ENCODE peak calls at places on chromosomes 12 and 14, in seven cellular contexts. F is tibial artery, N is tibial nerve, R is esophagus squamous epithelium, V is testis, I is pancreas, T is H9. Q is an unnamed sample.

GRCh38 chr14:105143451-105144230 is 24.9 kb downstream of the JAG2 start:
- DNase-seq in F (peak; percentile 43), N (no peak), R (no peak), V (no peak), I (no peak), T (peak; percentile 24), Q (no peak)

GRCh38 chr14:79583738-79584405 is 627.4 kb downstream of the DIO2 start:
- DNase-seq in F (no peak), N (no peak), R (no peak), V (no peak), I (no peak), T (no peak), Q (no peak)

GRCh38 chr12:119168721-119169120 is 10.0 kb upstream of the HSPB8 start:
- DNase-seq in F (no peak), N (no peak), R (no peak), V (no peak), I (no peak), T (no peak), Q (no peak)

GRCh38 chr12:78121969-78122610 is 291.4 kb downstream of the NAV3 start:
- DNase-seq in F (no peak), N (no peak), R (no peak), V (no peak), I (no peak), T (no peak), Q (no peak)

GRCh38 chr14:101770183-101770582 is 8.7 kb downstream of the PPP2R5C start:
- DNase-seq in F (no peak), N (no peak), R (no peak), V (no peak), I (no peak), T (no peak), Q (no peak)

GRCh38 chr12:117152793-117153775 is 37.2 kb downstream of the FBXO21 start:
- DNase-seq in F (no peak), N (no peak), R (no peak), V (no peak), I (no peak), T (no peak), Q (no peak)

GRCh38 chr14:31205681-31206535 is 1.7 kb downstream of the HECTD1 start:
- DNase-seq in F (no peak), N (no peak), R (no peak), V (no peak), I (no peak), T (no peak), Q (no peak)

GRCh38 chr14:93112891-93113677 is 2.6 kb downstream of the ITPK1 start:
- DNase-seq in F (peak; percentile 89), N (peak; percentile 89), R (peak; percentile 12), V (peak; percentile 96), I (peak; percentile 65), T (peak; percentile 77), Q (peak; percentile 77)

GRCh38 chr12:123780956-123781355 is 18.9 kb downstream of the DNAH10 start:
- DNase-seq in F (no peak), N (no peak), R (no peak), V (no peak), I (no peak), T (no peak), Q (no peak)

GRCh38 chr12:128930591-128930990 is 77.3 kb downstream of the GLT1D1 start:
- DNase-seq in F (no peak), N (no peak), R (no peak), V (no peak), I (no peak), T (no peak), Q (no peak)

GRCh38 chr12:67889935-67890334 is 99.3 kb upstream of the IFNG-AS1 start:
- DNase-seq in F (no peak), N (no peak), R (no peak), V (no peak), I (no peak), T (no peak), Q (no peak)

GRCh38 chr14:96176275-96176674 is 28.4 kb upstream of the BDKRB2 start:
- DNase-seq in F (no peak), N (no peak), R (no peak), V (no peak), I (no peak), T (no peak), Q (no peak)

GRCh38 chr12:9751204-9752144 is 9.2 kb downstream of the CD69 start:
- DNase-seq in F (no peak), N (no peak), R (no peak), V (no peak), I (no peak), T (no peak), Q (no peak)

GRCh38 chr12:123995023-123995422 is 22.0 kb downstream of the ZNF664 start:
- DNase-seq in F (no peak), N (no peak), R (no peak), V (no peak), I (no peak), T (no peak), Q (no peak)

GRCh38 chr12:123398177-123398916 is 14.4 kb downstream of the KMT5A start:
- DNase-seq in F (peak; percentile 96), N (peak; percentile 32), R (no peak), V (peak; percentile 71), I (peak; percentile 30), T (no peak), Q (peak; percentile 66)

DNA sequence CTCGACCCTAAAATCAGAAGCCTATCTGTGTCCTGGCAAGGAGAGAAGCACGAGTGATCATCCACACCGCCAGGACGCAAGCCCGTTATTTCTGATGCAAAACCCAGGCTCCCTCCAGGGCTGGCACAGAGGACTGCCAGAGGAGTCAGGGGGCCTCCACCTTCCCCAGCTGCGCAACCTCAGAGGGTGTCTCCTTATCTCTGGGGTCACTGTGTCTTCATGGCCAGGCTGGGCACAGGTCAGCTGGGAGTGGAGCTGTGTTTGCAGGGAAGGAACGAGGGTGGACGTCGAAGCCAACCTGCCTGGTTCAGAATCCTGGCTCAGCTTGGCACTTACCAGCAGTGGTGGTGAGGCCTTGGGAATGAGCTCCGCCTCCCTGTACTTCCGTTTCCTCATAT is 12.0 kb upstream of the SERPINA3 start:
- DNase-seq in F (no peak), N (no peak), R (no peak), V (no peak), I (no peak), T (no peak), Q (no peak)
- H3K27ac ChIP-seq in F (peak overlapping the region; percentile 70), N (peak overlapping the region; percentile 91), R (peak overlapping the region; percentile 75), V (peak overlapping the region; percentile 78), I (peak overlapping the region; percentile 89), T (no peak overlapping the region), Q (peak overlapping the region; percentile 83)

GRCh38 chr14:64191756-64192155 is 102.4 kb downstream of the ESR2 start:
- DNase-seq in F (no peak), N (no peak), R (no peak), V (no peak), I (no peak), T (no peak), Q (no peak)
- H3K27ac ChIP-seq in F (no peak overlapping the region), N (no peak overlapping the region), R (peak overlapping the region; percentile 8), V (no peak overlapping the region), I (no peak overlapping the region), T (no peak overlapping the region), Q (no peak overlapping the region)

GRCh38 chr14:99544971-99545370 is 59.0 kb downstream of the CCDC85C start:
- DNase-seq in F (no peak), N (no peak), R (no peak), V (peak; percentile 81), I (no peak), T (no peak), Q (no peak)
- H3K27ac ChIP-seq in F (no peak overlapping the region), N (no peak overlapping the region), R (no peak overlapping the region), V (peak overlapping the region; percentile 18), I (no peak overlapping the region), T (no peak overlapping the region), Q (no peak overlapping the region)

GRCh38 chr12:110565919-110566871 is 16.9 kb downstream of the PPTC7 start:
- DNase-seq in F (no peak), N (no peak), R (no peak), V (peak; percentile 24), I (no peak), T (no peak), Q (no peak)
- H3K27ac ChIP-seq in F (peak overlapping the region; percentile 16), N (peak overlapping the region; percentile 37), R (peak overlapping the region; percentile 23), V (no peak overlapping the region), I (no peak overlapping the region), T (no peak overlapping the region), Q (peak overlapping the region; percentile 10)

GRCh38 chr14:69005432-69006148 is 26.5 kb upstream of the ACTN1 start:
- DNase-seq in F (peak; percentile 91), N (peak; percentile 16), R (no peak), V (no peak), I (no peak), T (peak; percentile 49), Q (no peak)
- H3K27ac ChIP-seq in F (peak overlapping the region; percentile 72), N (peak overlapping the region; percentile 30), R (peak overlapping the region; percentile 31), V (no peak overlapping the region), I (no peak overlapping the region), T (no peak overlapping the region), Q (no peak overlapping the region)

GRCh38 chr12:92928431-92928961 is 599 bp downstream of the EEA1 start:
- DNase-seq in F (peak; percentile 73), N (peak; percentile 17), R (no peak), V (peak; percentile 32), I (peak; percentile 22), T (no peak), Q (peak; percentile 57)

GRCh38 chr12:92926549-92926948 is 2.5 kb downstream of the EEA1 start:
- DNase-seq in F (no peak), N (no peak), R (no peak), V (no peak), I (no peak), T (no peak), Q (no peak)

GRCh38 chr12:92928962-92929915 is at the start of gene EEA1:
- DNase-seq in F (peak; percentile 98), N (peak; percentile 94), R (peak; percentile 85), V (peak; percentile 98), I (peak; percentile 97), T (peak; percentile 99), Q (peak; percentile 89)

GRCh38 chr12:92927055-92927435 is 2.0 kb downstream of the EEA1 start:
- DNase-seq in F (no peak), N (no peak), R (no peak), V (no peak), I (no peak), T (no peak), Q (no peak)

DNA sequence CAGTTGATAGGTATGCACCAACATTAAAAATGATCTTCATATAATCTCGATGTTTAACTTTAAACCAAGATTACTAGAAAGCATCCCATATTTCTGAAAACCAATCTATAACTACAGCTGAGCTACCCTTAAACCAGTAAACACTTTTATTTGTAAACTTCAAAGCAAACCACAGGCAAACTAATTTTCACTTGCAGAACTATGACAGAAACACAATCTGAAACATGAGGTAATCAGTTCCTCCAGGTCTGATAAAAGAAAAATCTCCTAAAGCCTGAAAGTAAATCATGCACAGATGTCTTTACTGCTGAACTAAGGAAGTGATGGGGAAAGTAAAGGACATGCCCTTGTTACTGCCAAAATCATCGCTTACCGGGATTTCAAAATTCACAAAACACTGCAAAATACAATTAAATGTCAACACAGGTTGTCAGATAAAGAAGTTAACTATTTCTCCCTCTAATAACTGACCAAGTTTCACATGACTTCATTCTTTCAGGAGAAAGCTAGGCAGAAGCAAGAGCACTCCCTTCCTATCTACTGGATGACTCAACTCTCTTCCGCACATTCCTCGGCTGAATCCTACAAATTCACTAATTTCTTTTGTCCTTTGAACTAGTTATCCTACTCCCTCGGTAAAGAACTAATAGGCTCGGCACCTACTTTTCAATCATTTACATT is 1.5 kb downstream of the EEA1 start:
- DNase-seq in F (no peak), N (no peak), R (no peak), V (no peak), I (no peak), T (no peak), Q (no peak)
- H3K27ac ChIP-seq in F (peak overlapping the region; percentile 100), N (peak overlapping the region; percentile 99), R (peak overlapping the region; percentile 97), V (peak overlapping the region; percentile 97), I (peak overlapping the region; percentile 99), T (no peak overlapping the region), Q (no peak overlapping the region)

Q was measured in substantia nigra.